ENCODE peak calls at places on chromosome 9, in four cellular contexts. C, N, F and L are unnamed samples. For H3K4me1, the result is how much of the 10 kb centered on the place peaks cover.

GRCh38 chr9:97284798-97285197 is 22.7 kb upstream of the CCDC180 start:
- DNase-seq in C (no peak), N (no peak), F (no peak), L (no peak)

GRCh38 chr9:111945216-111945615 is 48.6 kb downstream of the UGCG start:
- DNase-seq in C (no peak), N (no peak), F (peak), L (no peak)

GRCh38 chr9:16179566-16179965 is 626.7 kb downstream of the CCDC171 start:
- DNase-seq in C (no peak), N (no peak), F (no peak), L (no peak)

GRCh38 chr9:93600504-93600903 is 24.1 kb downstream of the PHF2 start:
- DNase-seq in C (no peak), N (no peak), F (no peak), L (peak)

GRCh38 chr9:111969061-111969460 is 72.4 kb downstream of the UGCG start:
- DNase-seq in C (no peak), N (no peak), F (no peak), L (no peak)

GRCh38 chr9:126474786-126475485 is 138.8 kb upstream of the LMX1B start:
- DNase-seq in C (no peak), N (no peak), F (peak), L (no peak)

GRCh38 chr9:110189001-110189400 is 19.0 kb downstream of the C9orf152 start:
- DNase-seq in C (peak), N (peak), F (no peak), L (peak)

GRCh38 chr9:124502711-124503702 is 4.2 kb downstream of the NR5A1 start:
- DNase-seq in C (no peak), N (no peak), F (no peak), L (peak)

GRCh38 chr9:69820955-69821788 is 555 bp downstream of the CFAP95 start:
- DNase-seq in C (no peak), N (no peak), F (no peak), L (no peak)

GRCh38 chr9:98576354-98576753 is 132.4 kb downstream of the GABBR2 start:
- DNase-seq in C (no peak), N (no peak), F (no peak), L (no peak)

GRCh38 chr9:12859704-12860251 is 85.0 kb downstream of the LURAP1L start:
- DNase-seq in C (no peak), N (peak), F (peak), L (no peak)

GRCh38 chr9:112487799-112488345 is 1.2 kb downstream of the KIAA1958 start:
- DNase-seq in C (no peak), N (no peak), F (no peak), L (no peak)

GRCh38 chr9:98074119-98074990 is 17.8 kb downstream of the NANS start:
- DNase-seq in C (peak), N (peak), F (peak), L (peak)

GRCh38 chr9:92100237-92100911 is 14.8 kb downstream of the SPTLC1 start:
- DNase-seq in C (no peak), N (no peak), F (peak), L (no peak)

DNA sequence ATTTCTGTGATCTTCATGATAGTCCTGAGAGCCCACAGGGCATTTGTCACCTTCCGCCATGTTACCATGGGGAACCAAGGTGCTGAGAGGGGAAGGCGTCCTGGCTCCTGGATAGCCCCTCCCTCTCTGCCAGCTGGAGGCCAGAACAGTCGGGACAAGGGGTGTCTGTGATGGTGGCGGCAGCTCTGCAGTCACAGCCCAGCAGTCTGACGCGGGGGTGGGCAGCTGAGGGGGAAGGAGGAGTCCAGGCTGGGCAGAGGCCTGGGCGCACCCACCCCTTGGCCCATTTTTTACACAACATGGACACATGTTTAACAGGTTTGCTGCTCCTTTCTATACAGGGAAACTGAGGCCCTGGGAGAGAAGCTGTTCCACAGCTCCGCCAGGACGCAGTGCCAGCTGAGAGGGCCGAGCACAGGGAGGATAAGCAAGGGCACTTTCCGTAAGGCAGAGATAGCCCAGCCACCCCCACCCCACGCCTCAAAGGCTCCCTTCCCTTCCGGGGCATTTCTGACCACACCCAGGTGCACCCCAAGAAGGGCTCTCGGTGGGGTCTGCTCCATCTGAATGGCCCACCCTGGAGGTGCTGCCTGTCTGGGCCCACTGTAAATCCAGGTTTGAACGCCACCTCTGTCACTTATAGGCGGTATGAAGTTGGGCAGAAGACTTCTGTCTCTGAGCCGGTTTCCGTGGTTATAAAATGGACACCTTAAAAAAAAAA is 17.1 kb downstream of the LRRC8A start:
- DNase-seq in C (no peak), N (no peak), F (no peak), L (no peak)
- H3K4me1 ChIP-seq in C (under half), N (under half), F (under half), L (under half)

GRCh38 chr9:90330215-90330614 is 312.4 kb downstream of the DIRAS2 start:
- DNase-seq in C (no peak), N (no peak), F (no peak), L (no peak)

GRCh38 chr9:90331826-90332575 is 310.6 kb downstream of the DIRAS2 start:
- DNase-seq in C (no peak), N (no peak), F (no peak), L (no peak)

GRCh38 chr9:90333226-90333625 is 309.4 kb downstream of the DIRAS2 start:
- DNase-seq in C (no peak), N (no peak), F (no peak), L (no peak)
- H3K27ac ChIP-seq in C (no peak), N (no peak), F (no peak), L (no peak)

GRCh38 chr9:136751814-136752213 is 3.5 kb upstream of the LCN6 start:
- DNase-seq in C (no peak), N (no peak), F (no peak), L (no peak)

GRCh38 chr9:136751244-136751643 is 2.9 kb upstream of the LCN6 start:
- DNase-seq in C (no peak), N (no peak), F (no peak), L (no peak)

GRCh38 chr9:136748201-136748600 is at the start of gene LCN6:
- DNase-seq in C (no peak), N (no peak), F (no peak), L (no peak)

GRCh38 chr9:136748656-136749551 is 579 bp upstream of the LCN6 start:
- DNase-seq in C (no peak), N (no peak), F (no peak), L (no peak)

GRCh38 chr9:136750526-136750925 is 2.2 kb upstream of the LCN6 start:
- DNase-seq in C (no peak), N (no peak), F (no peak), L (no peak)
- H3K4me1 ChIP-seq in C (under half), N (under half), F (under half), L (under half)

DNA sequence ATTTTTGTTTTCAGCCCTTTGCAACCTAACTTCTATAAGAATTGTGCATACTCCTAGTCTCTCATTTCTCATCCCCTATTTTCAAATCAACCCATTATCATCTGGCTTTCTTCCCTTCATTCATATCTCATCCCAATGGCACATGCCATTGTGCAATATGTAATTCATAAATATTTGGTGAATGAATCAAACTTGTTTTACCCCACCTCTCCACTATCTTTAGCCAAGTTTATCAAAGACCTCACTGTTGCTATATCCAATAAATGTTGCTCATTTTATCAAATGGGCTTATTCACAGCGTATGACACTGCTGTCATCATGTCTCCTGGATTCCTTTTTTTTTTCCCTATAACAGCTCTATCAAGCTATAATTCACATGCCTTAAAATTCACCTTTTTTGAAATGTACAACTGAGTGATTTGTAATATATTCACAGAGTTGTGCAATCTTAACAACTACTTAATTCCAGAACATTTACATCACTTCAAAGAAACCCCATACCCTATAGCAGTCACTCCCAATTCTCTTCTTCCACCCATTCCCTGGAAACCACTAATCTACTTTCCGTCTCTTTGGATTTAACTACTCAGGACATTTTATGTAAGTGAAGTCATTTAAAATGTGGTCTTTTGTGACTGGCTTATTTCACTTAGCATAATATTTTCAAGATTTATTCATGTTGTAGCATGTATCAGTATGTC is 214.4 kb upstream of the PAPPA start:
- DNase-seq in C (no peak), N (no peak), F (no peak), L (no peak)
- H3K27ac ChIP-seq in C (no peak), N (no peak), F (no peak), L (no peak)

DNA sequence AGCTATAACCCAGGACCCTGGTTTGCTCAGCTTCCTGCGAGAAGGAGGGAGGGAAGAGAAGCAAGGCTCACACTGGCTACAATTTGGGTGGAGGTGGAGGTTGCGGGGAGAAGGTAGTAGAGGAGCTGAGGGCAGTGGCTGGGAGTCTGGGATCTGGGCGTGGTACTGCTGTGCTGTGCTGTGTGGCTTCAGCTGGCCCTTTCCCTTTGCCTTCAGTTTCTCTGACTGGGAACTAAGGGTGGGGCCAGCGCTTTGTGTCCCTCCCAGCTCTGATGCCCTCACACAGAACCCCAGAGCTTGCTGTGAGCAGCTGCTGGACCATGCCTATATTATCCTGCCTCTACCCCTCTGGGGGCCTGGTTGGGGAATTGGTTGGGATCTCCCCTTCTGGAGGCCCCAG is 60.9 kb downstream of the RGS3 start:
- DNase-seq in C (no peak), N (no peak), F (no peak), L (peak)
- H3K4me1 ChIP-seq in C (under half), N (under half), F (half or more), L (under half)

DNA sequence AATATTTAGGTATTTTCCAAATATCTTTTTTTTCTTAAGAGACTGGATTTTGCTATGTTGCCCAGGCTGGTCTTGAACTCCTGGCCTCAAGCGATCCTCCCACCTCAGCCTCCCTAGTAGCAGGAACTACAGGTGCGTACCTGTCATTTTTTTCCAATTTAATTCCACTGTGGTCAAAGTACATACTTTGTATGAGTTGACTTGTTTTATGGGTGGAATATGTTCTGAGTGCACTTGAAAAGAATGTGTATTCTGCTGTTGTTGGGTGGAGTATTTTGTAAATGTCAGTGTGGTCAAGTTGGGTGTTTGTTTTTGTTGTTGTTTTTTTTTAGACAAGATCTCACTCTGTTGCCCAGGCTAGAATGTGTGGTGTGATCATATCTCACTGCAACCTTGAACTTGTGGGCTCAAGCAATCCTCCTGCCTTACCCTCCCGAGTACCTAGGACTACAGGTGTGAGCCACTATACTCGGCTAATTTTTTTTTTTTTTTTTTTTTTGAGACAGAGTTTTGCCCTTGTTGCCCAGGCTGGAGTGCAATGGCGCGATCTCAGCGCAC is 17.9 kb downstream of the SLC25A25 start:
- DNase-seq in C (no peak), N (no peak), F (no peak), L (no peak)
- H3K27ac ChIP-seq in C (no peak), N (no peak), F (no peak), L (no peak)

DNA sequence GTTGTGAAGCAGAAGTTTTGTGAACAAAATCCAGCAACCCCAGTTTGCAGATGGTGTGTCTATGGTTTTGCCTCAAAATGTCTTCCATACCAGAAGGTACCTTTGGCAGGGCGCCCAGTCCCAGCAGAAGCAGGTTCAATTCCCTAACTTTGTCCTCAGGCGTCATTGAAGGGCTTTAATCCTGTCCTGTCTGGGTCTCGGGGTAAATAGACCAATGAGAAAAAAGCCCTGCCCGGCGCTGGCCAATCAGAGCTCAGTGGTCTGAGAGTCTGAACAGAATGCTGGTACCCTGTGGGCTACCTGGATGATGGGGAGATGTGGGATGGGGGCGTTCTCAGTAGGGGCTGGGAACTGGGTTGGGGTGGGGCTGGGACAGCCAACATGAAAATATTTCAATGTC is 6.2 kb upstream of the ST6GALNAC4 start:
- DNase-seq in C (no peak), N (no peak), F (no peak), L (no peak)
- H3K4me1 ChIP-seq in C (under half), N (under half), F (under half), L (under half)

GRCh38 chr9:133981958-133982681 is 10.0 kb downstream of the VAV2 start:
- DNase-seq in C (no peak), N (no peak), F (no peak), L (peak)

GRCh38 chr9:133979124-133979920 is 12.8 kb downstream of the VAV2 start:
- DNase-seq in C (no peak), N (no peak), F (peak), L (peak)

GRCh38 chr9:133979921-133980863 is 11.9 kb downstream of the VAV2 start:
- DNase-seq in C (no peak), N (no peak), F (no peak), L (peak)

GRCh38 chr9:133981589-133981957 is 10.6 kb downstream of the VAV2 start:
- DNase-seq in C (no peak), N (no peak), F (no peak), L (peak)

DNA sequence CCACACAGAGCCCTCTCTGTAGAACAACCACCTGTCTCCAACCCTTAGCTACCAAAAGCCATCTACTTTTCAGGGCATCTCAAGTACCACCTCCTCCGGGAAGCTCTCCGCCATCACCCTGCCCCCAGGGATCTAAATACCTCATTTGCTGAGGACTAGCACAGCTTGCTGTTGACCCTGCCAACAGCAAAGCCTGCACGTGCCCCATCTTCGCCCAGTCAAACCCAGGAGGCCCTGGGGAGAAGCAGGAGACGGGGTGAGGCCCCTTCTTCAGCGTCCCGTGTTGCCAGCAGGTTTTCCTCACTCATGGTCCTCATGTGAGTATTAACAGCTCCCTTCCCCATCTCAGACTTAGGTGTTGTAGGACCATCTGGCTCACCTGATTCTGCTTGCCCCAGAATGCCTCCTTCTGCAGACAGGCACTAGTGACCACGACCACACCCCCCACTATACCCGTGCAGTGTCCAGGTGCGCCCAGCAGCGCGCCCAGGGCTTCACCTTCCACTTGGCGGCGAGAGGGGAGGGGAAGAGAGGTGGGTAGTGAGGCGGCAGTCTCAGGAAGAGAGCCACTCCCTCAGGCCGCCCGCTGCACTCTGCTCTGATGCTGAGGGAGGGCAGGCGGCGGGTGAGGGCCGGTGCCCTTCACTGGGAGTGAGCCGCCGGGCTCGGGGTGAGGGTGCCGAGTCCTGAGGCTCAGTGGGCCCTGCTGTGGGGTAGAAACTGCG is 11.1 kb downstream of the VAV2 start:
- DNase-seq in C (no peak), N (no peak), F (no peak), L (peak)
- H3K27ac ChIP-seq in C (no peak), N (no peak), F (no peak), L (no peak)

DNA sequence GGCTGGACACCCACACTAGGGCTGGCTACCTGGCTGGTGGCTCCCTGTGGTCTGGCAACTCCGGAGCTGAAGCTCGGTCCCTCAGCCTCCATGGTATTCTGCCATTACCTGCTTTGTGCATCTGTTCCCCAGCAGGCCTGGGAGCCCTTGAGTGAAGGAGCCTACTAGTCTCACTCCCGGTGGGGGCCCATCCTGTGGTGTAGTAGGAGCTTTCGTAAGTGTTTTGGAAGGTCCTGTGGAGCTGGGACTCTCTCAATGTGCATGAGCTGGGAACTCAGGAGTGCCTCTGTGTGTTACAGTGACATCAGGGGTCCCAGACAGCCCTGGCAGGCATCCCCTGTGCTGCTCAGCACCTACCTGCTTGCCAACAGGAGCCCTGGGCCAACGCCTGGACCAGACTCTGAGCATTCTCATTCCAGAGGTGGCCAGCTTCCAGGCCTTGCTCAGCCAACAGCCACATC is 267.1 kb downstream of the GADD45G start:
- DNase-seq in C (peak), N (no peak), F (no peak), L (no peak)
- H3K4me1 ChIP-seq in C (under half), N (under half), F (under half), L (under half)